ENCODE peak calls at places on chromosome 10, in five cellular contexts. One of them, this sample, is unnamed.

GRCh38 chr10:14397069-14397468 is 66.3 kb upstream of the FRMD4A start:
- DNase-seq in neuronal stem cell: no peak
- DNase-seq in trophoblast cell: no peak
- DNase-seq in H9: peak; percentile 45
- DNase-seq in H1: peak; percentile 17
- DNase-seq in this sample: peak; percentile 100

GRCh38 chr10:110498087-110498981 is 627 bp downstream of the DUSP5 start:
- DNase-seq in neuronal stem cell: no peak
- DNase-seq in trophoblast cell: peak; percentile 42
- DNase-seq in H9: peak; percentile 43
- DNase-seq in H1: no peak
- DNase-seq in this sample: peak; percentile 48

GRCh38 chr10:43921478-43921877 is 272.8 kb upstream of the ZNF32 start:
- DNase-seq in neuronal stem cell: no peak
- DNase-seq in trophoblast cell: no peak
- DNase-seq in H9: peak; percentile 12
- DNase-seq in H1: no peak
- DNase-seq in this sample: no peak

GRCh38 chr10:3942930-3943489 is 158.0 kb upstream of the KLF6 start:
- DNase-seq in neuronal stem cell: no peak
- DNase-seq in trophoblast cell: no peak
- DNase-seq in H9: no peak
- DNase-seq in H1: no peak
- DNase-seq in this sample: no peak

GRCh38 chr10:73744690-73744994 is 470 bp downstream of the SEC24C start:
- DNase-seq in neuronal stem cell: no peak
- DNase-seq in trophoblast cell: peak; percentile 66
- DNase-seq in H9: no peak
- DNase-seq in H1: no peak
- DNase-seq in this sample: peak; percentile 58

GRCh38 chr10:3681642-3682554 is 103.1 kb downstream of the KLF6 start:
- DNase-seq in neuronal stem cell: no peak
- DNase-seq in trophoblast cell: no peak
- DNase-seq in H9: no peak
- DNase-seq in H1: no peak
- DNase-seq in this sample: no peak

GRCh38 chr10:120963053-120963533 is 111.9 kb downstream of the WDR11 start:
- DNase-seq in neuronal stem cell: peak; percentile 46
- DNase-seq in trophoblast cell: no peak
- DNase-seq in H9: peak; percentile 80
- DNase-seq in H1: no peak
- DNase-seq in this sample: no peak

GRCh38 chr10:108653466-108653865 is 1269.8 kb downstream of the XPNPEP1 start:
- DNase-seq in neuronal stem cell: no peak
- DNase-seq in trophoblast cell: no peak
- DNase-seq in H9: no peak
- DNase-seq in H1: no peak
- DNase-seq in this sample: no peak

DNA sequence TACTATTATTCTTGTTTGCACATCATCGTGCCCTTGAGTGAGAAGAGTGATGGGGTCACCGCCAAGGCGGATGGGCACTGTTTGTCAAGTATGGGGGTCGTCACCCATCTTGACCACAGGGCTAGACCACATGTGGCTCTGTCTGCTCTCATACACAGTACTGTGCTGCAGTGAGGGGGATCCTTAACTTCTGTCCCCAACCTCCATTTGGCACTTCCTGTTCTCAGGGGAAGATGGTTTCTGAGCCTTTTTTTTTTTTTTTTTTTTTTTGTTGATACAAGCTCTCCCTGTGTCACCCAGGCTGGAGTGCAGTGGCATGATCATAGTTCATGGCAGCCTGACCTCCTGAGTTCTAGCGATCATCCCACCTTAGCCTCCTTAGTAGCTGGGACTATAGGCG is 13.6 kb downstream of the WBP1L start:
- DNase-seq in neuronal stem cell: no peak
- DNase-seq in trophoblast cell: no peak
- DNase-seq in H9: no peak
- DNase-seq in H1: no peak
- DNase-seq in this sample: no peak
- H4K91ac ChIP-seq in neuronal stem cell: no peak overlapping the region
- H4K91ac ChIP-seq in trophoblast cell: peak overlapping the region; percentile 32
- H4K91ac ChIP-seq in H9: no peak overlapping the region
- H4K91ac ChIP-seq in H1: no peak overlapping the region
- H4K91ac ChIP-seq in this sample: no peak overlapping the region

GRCh38 chr10:131703527-131703926 is 197.3 kb upstream of the PPP2R2D start:
- DNase-seq in neuronal stem cell: no peak
- DNase-seq in trophoblast cell: no peak
- DNase-seq in H9: peak; percentile 15
- DNase-seq in H1: no peak
- DNase-seq in this sample: no peak
- H4K91ac ChIP-seq in neuronal stem cell: no peak overlapping the region
- H4K91ac ChIP-seq in trophoblast cell: no peak overlapping the region
- H4K91ac ChIP-seq in H9: no peak overlapping the region
- H4K91ac ChIP-seq in H1: no peak overlapping the region
- H4K91ac ChIP-seq in this sample: no peak overlapping the region

GRCh38 chr10:103560886-103561285 is 67.4 kb downstream of the NEURL1 start:
- DNase-seq in neuronal stem cell: no peak
- DNase-seq in trophoblast cell: no peak
- DNase-seq in H9: no peak
- DNase-seq in H1: no peak
- DNase-seq in this sample: no peak

GRCh38 chr10:103558916-103559315 is 65.4 kb downstream of the NEURL1 start:
- DNase-seq in neuronal stem cell: no peak
- DNase-seq in trophoblast cell: no peak
- DNase-seq in H9: no peak
- DNase-seq in H1: no peak
- DNase-seq in this sample: no peak

GRCh38 chr10:103556383-103557007 is 63.0 kb downstream of the NEURL1 start:
- DNase-seq in neuronal stem cell: no peak
- DNase-seq in trophoblast cell: no peak
- DNase-seq in H9: no peak
- DNase-seq in H1: no peak
- DNase-seq in this sample: no peak

GRCh38 chr10:103557455-103557854 is 64.0 kb downstream of the NEURL1 start:
- DNase-seq in neuronal stem cell: no peak
- DNase-seq in trophoblast cell: no peak
- DNase-seq in H9: no peak
- DNase-seq in H1: no peak
- DNase-seq in this sample: no peak

GRCh38 chr10:103559776-103560175 is 66.3 kb downstream of the NEURL1 start:
- DNase-seq in neuronal stem cell: no peak
- DNase-seq in trophoblast cell: no peak
- DNase-seq in H9: no peak
- DNase-seq in H1: no peak
- DNase-seq in this sample: no peak
- H4K91ac ChIP-seq in neuronal stem cell: peak overlapping the region; percentile 61
- H4K91ac ChIP-seq in trophoblast cell: no peak overlapping the region
- H4K91ac ChIP-seq in H9: no peak overlapping the region
- H4K91ac ChIP-seq in H1: no peak overlapping the region
- H4K91ac ChIP-seq in this sample: no peak overlapping the region

GRCh38 chr10:69848454-69848853 is 46.7 kb downstream of the COL13A1 start:
- DNase-seq in neuronal stem cell: no peak
- DNase-seq in trophoblast cell: no peak
- DNase-seq in H9: no peak
- DNase-seq in H1: no peak
- DNase-seq in this sample: no peak
- H4K91ac ChIP-seq in neuronal stem cell: no peak overlapping the region
- H4K91ac ChIP-seq in trophoblast cell: no peak overlapping the region
- H4K91ac ChIP-seq in H9: no peak overlapping the region
- H4K91ac ChIP-seq in H1: peak overlapping the region; percentile 40
- H4K91ac ChIP-seq in this sample: no peak overlapping the region

DNA sequence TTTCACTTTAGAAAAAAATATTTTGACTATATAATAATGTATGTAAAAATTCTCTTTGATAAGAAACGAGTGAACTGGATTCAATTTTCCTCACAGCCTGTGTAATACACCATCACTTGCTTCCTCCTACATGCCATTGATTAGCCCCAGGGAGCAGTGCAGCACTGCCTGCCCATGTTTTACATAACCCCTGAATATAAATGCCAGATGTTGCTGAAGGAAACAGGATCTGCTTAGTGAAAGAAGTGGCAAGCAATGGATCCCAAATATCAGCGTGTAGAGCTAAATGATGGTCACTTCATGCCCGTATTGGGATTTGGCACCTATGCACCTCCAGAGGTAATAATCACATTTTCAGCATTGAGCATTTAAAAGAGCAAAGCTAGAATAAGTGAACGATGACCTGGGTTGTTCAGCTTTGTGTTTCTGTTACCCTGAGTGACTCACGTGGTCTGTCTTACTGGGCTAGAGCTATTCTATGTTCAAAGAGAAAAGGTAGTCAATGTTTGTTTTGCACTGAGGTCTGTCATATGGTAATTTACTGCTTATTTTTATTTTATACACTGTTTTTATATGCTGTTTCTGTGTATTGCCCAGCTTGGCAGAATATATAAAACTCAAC is at the start of gene AKR1C4:
- DNase-seq in neuronal stem cell: no peak
- DNase-seq in trophoblast cell: no peak
- DNase-seq in H9: no peak
- DNase-seq in H1: no peak
- DNase-seq in this sample: no peak
- H4K91ac ChIP-seq in neuronal stem cell: no peak within 1 kb of the TSS
- H4K91ac ChIP-seq in trophoblast cell: no peak within 1 kb of the TSS
- H4K91ac ChIP-seq in H9: no peak within 1 kb of the TSS
- H4K91ac ChIP-seq in H1: no peak within 1 kb of the TSS
- H4K91ac ChIP-seq in this sample: no peak within 1 kb of the TSS

GRCh38 chr10:11443468-11444147 is 167.8 kb downstream of the USP6NL start:
- DNase-seq in neuronal stem cell: no peak
- DNase-seq in trophoblast cell: no peak
- DNase-seq in H9: peak; percentile 18
- DNase-seq in H1: no peak
- DNase-seq in this sample: no peak

GRCh38 chr10:11442001-11442773 is 169.3 kb downstream of the USP6NL start:
- DNase-seq in neuronal stem cell: no peak
- DNase-seq in trophoblast cell: no peak
- DNase-seq in H9: peak; percentile 14
- DNase-seq in H1: no peak
- DNase-seq in this sample: no peak

GRCh38 chr10:11446133-11446532 is 165.3 kb downstream of the USP6NL start:
- DNase-seq in neuronal stem cell: no peak
- DNase-seq in trophoblast cell: no peak
- DNase-seq in H9: no peak
- DNase-seq in H1: no peak
- DNase-seq in this sample: no peak

GRCh38 chr10:11444531-11445228 is 166.8 kb downstream of the USP6NL start:
- DNase-seq in neuronal stem cell: no peak
- DNase-seq in trophoblast cell: no peak
- DNase-seq in H9: peak; percentile 29
- DNase-seq in H1: no peak
- DNase-seq in this sample: no peak

DNA sequence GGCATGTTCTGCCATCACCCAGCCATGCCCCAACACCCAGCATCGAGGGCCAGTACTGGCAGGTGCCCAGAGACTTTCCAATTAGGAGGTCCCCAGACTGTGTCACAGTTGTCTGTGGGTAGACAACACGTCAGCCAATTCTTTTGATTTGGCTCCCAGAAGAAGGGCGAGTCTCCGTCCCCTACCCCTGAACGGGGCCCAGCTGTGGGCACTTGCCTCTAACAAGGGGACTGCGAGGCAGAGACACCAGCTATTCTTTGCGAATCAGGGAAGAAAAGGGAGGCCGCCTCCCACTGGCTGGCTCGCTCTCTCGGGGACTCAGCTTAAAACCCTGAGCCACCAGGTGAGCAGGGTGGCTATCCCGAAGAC is 167.3 kb downstream of the USP6NL start:
- DNase-seq in neuronal stem cell: no peak
- DNase-seq in trophoblast cell: no peak
- DNase-seq in H9: peak; percentile 33
- DNase-seq in H1: no peak
- DNase-seq in this sample: no peak
- H4K91ac ChIP-seq in neuronal stem cell: no peak overlapping the region
- H4K91ac ChIP-seq in trophoblast cell: no peak overlapping the region
- H4K91ac ChIP-seq in H9: no peak overlapping the region
- H4K91ac ChIP-seq in H1: peak overlapping the region; percentile 15
- H4K91ac ChIP-seq in this sample: no peak overlapping the region

GRCh38 chr10:75994332-75995040 is 563.1 kb downstream of the LRMDA start:
- DNase-seq in neuronal stem cell: no peak
- DNase-seq in trophoblast cell: no peak
- DNase-seq in H9: no peak
- DNase-seq in H1: no peak
- DNase-seq in this sample: no peak
- H4K91ac ChIP-seq in neuronal stem cell: no peak overlapping the region
- H4K91ac ChIP-seq in trophoblast cell: no peak overlapping the region
- H4K91ac ChIP-seq in H9: no peak overlapping the region
- H4K91ac ChIP-seq in H1: no peak overlapping the region
- H4K91ac ChIP-seq in this sample: no peak overlapping the region

DNA sequence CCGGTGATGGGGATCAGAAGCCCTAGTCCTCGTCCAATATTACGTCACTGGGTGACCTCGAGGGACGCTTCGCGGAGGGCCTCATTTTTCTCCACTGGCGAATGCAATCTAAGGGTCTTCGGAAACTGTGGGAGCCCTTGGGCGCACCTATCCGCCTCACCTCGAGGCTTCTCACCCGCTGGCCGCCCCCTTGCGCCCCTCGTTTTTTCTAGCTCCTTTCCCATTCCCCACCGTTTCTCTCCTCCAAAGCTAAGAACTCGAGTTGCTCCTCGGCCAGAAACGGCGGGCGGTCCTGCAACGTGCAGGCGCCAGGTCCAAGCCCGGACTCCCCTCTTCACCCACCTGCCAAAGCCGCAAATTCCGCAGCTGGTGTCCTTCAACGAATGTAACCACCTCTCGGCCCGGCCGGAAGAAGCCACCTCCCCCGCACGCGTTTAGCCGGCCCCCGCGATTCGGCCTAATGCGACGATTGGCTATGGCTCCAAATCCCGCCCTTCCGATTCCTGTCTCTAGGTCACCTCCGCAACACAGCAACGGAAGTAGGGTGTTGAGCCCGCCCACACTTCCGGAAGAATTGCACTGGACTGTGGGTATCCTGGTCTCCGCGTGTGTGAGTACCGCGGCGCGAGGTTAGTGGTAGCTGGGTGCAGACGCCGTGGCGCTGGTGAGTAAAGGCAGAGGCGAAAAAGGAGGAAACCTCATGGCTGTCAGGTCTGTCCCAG is at the start of the genes ATP5MK and PDCD11:
- DNase-seq in neuronal stem cell: peak; percentile 94
- DNase-seq in trophoblast cell: peak; percentile 98
- DNase-seq in H9: peak; percentile 98
- DNase-seq in H1: peak; percentile 85
- DNase-seq in this sample: peak; percentile 98
- H4K91ac ChIP-seq in neuronal stem cell: no peak within 1 kb of the TSS
- H4K91ac ChIP-seq in trophoblast cell: peak within 1 kb of the TSS; percentile 89
- H4K91ac ChIP-seq in H9: no peak within 1 kb of the TSS
- H4K91ac ChIP-seq in H1: no peak within 1 kb of the TSS
- H4K91ac ChIP-seq in this sample: peak within 1 kb of the TSS; percentile 66